ENCODE peak calls at places on chromosomes 4 and X, in four cellular contexts. N is suprapubic skin, Z is H54, J is heart left ventricle. A is an unnamed sample.
A peak's percentile ranks its signal among the peaks of the same experiment; 100 is the strongest.

GRCh38 chr4:185638548-185639301 is 103.4 kb upstream of the PDLIM3 start:
- DNase-seq in N (no peak), Z (no peak), J (peak; percentile 40), A (no peak)

GRCh38 chrX:3713937-3714434 is 537 bp upstream of the PRKX start:
- DNase-seq in N (no peak), Z (no peak), J (no peak), A (peak; percentile 57)

GRCh38 chr4:98345838-98346237 is 84.7 kb downstream of the RAP1GDS1 start:
- DNase-seq in N (no peak), Z (no peak), J (no peak), A (no peak)

GRCh38 chr4:183936047-183936446 is 30.9 kb downstream of the STOX2 start:
- DNase-seq in N (no peak), Z (no peak), J (no peak), A (no peak)

GRCh38 chr4:10312568-10312967 is 144.7 kb downstream of the ZNF518B start:
- DNase-seq in N (no peak), Z (no peak), J (no peak), A (no peak)

GRCh38 chrX:134423606-134424005 is 36.4 kb upstream of the HPRT1 start:
- DNase-seq in N (no peak), Z (no peak), J (no peak), A (no peak)

GRCh38 chr4:89784686-89785227 is 52.2 kb downstream of the SNCA start:
- DNase-seq in N (no peak), Z (no peak), J (no peak), A (no peak)

GRCh38 chr4:185730849-185731608 is 81.0 kb downstream of the SORBS2 start:
- DNase-seq in N (no peak), Z (no peak), J (no peak), A (no peak)

GRCh38 chrX:121876316-121876715 is 828.9 kb downstream of the GLUD2 start:
- DNase-seq in N (no peak), Z (no peak), J (no peak), A (no peak)

GRCh38 chrX:47229427-47229826 is 3.4 kb upstream of the USP11 start:
- DNase-seq in N (peak; percentile 59), Z (no peak), J (no peak), A (no peak)

GRCh38 chr4:187127456-187127855 is 403.8 kb upstream of the FAT1 start:
- DNase-seq in N (no peak), Z (no peak), J (no peak), A (no peak)

GRCh38 chr4:119135721-119136121 is at the start of gene MYOZ2:
- DNase-seq in N (no peak), Z (no peak), J (no peak), A (no peak)

GRCh38 chrX:10847333-10847732 is 226.9 kb upstream of the MID1 start:
- DNase-seq in N (no peak), Z (no peak), J (no peak), A (no peak)

GRCh38 chr4:139036885-139037284 is 21.3 kb downstream of the NOCT start:
- DNase-seq in N (no peak), Z (no peak), J (no peak), A (no peak)

GRCh38 chr4:175542787-175543186 is 269.3 kb downstream of the GPM6A start:
- DNase-seq in N (no peak), Z (no peak), J (no peak), A (no peak)

GRCh38 chr4:7757501-7758443 is 181.9 kb downstream of the AFAP1 start:
- DNase-seq in N (no peak), Z (no peak), J (no peak), A (no peak)

GRCh38 chrX:120732879-120733278 is 103.0 kb upstream of the C1GALT1C1 start:
- DNase-seq in N (no peak), Z (no peak), J (peak; percentile 26), A (no peak)

GRCh38 chr4:78323439-78323838 is 228.1 kb upstream of the ANXA3 start:
- DNase-seq in N (no peak), Z (no peak), J (no peak), A (no peak)

GRCh38 chr4:76897522-76898384 is at the start of gene SOWAHB:
- DNase-seq in N (peak; percentile 63), Z (no peak), J (no peak), A (peak; percentile 95)

GRCh38 chr4:30722092-30722915 is 2.1 kb downstream of the PCDH7 start:
- DNase-seq in N (no peak), Z (no peak), J (peak; percentile 26), A (no peak)

GRCh38 chr4:90030953-90031352 is 96.2 kb upstream of the CCSER1 start:
- DNase-seq in N (no peak), Z (no peak), J (no peak), A (no peak)

GRCh38 chr4:29970626-29971025 is 749.5 kb upstream of the PCDH7 start:
- DNase-seq in N (no peak), Z (peak; percentile 1), J (no peak), A (no peak)

GRCh38 chr4:6688879-6689505 is 4.7 kb upstream of the S100P start:
- DNase-seq in N (no peak), Z (peak; percentile 81), J (no peak), A (peak; percentile 58)

GRCh38 chrX:54048413-54048812 is 4.1 kb upstream of the PHF8 start:
- DNase-seq in N (no peak), Z (no peak), J (no peak), A (no peak)

GRCh38 chrX:12360991-12361598 is 222.8 kb downstream of the FRMPD4 start:
- DNase-seq in N (no peak), Z (no peak), J (no peak), A (no peak)

GRCh38 chr4:61572160-61572559 is 372.0 kb downstream of the ADGRL3 start:
- DNase-seq in N (no peak), Z (no peak), J (no peak), A (no peak)

GRCh38 chrX:129925305-129926092 is 19.5 kb downstream of the UTP14A start:
- DNase-seq in N (peak; percentile 77), Z (no peak), J (peak; percentile 58), A (peak; percentile 46)

GRCh38 chr4:101290651-101291050 is 56.7 kb downstream of the PPP3CA start:
- DNase-seq in N (no peak), Z (no peak), J (no peak), A (no peak)

GRCh38 chrX:17030580-17031285 is 84.3 kb downstream of the REPS2 start:
- DNase-seq in N (no peak), Z (no peak), J (no peak), A (no peak)

GRCh38 chrX:1932231-1932630 is 317.4 kb downstream of the ASMT start:
- DNase-seq in N (no peak), Z (no peak), J (no peak), A (no peak)

GRCh38 chrX:151393514-151393913 is 3.5 kb upstream of the VMA21 start:
- DNase-seq in N (no peak), Z (no peak), J (no peak), A (peak; percentile 55)

GRCh38 chrX:154374361-154375155 is at the start of gene FLNA:
- DNase-seq in N (no peak), Z (no peak), J (peak; percentile 70), A (peak; percentile 70)

GRCh38 chr4:156948738-156949137 is 22.9 kb downstream of the PDGFC start:
- DNase-seq in N (no peak), Z (no peak), J (no peak), A (no peak)

GRCh38 chrX:152138388-152138784 is at the start of gene MAGEA10:
- DNase-seq in N (no peak), Z (no peak), J (no peak), A (no peak)

GRCh38 chr4:11765849-11766453 is 337.3 kb upstream of the HS3ST1 start:
- DNase-seq in N (no peak), Z (no peak), J (no peak), A (peak; percentile 64)

GRCh38 chr4:13541720-13542576 is 2.4 kb downstream of the NKX3-2 start:
- DNase-seq in N (no peak), Z (no peak), J (no peak), A (peak; percentile 70)

GRCh38 chr4:106869551-106869950 is 166.6 kb downstream of the DKK2 start:
- DNase-seq in N (no peak), Z (no peak), J (no peak), A (no peak)

GRCh38 chr4:25421819-25422511 is 44.9 kb downstream of the ANAPC4 start:
- DNase-seq in N (no peak), Z (no peak), J (no peak), A (peak; percentile 70)

GRCh38 chrX:115561605-115562491 is 874 bp downstream of the PLS3 start:
- DNase-seq in N (peak; percentile 66), Z (no peak), J (peak; percentile 69), A (peak; percentile 52)

DNA sequence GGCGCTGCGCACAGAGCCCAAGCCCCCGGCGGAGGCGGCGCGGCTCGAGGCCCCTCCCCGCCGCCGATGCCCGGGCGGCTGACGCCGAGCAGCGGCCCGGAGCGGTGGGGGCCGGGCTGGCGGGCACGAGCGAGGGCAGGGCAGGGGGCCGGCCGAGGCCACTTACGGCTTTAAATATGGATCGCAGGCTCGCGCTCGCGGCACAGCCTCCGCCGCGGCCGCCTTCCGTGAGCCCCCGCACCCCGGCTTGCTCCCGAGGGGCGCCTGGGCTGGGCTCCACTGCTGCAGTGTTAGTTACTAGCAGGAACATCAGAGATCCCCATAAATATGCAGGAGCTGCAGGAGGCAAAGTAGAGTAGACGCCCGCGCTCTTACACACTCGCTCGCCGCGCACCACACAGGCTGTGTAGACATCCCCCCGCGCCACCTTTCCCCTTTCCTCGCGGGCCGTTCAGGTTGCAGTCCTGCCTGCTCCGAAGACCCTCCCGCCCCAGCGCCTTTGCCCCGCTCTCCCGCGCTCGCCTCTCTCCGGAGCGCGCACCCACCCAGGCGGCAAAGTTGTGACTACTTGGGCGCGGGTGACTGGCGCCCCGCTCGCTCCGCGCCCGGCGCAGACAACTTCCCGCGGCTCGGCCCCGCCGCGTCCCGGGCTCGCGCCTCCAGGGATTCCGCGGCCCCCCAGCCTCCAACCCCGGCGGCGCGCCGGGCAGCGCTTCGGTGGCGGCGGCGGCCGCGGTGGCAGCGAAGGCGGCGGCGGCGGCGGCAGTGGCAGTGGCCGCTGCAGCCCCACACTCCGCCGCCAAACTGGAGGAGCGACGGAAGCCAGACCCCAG is 152.0 kb upstream of the SLC4A4 start:
- DNase-seq in N (no peak), Z (no peak), J (peak; percentile 77), A (no peak)
- TF ChIP-seq POLR2A in N (no peak), Z (no peak), J (peak; percentile 59), A (peak; percentile 68)

DNA sequence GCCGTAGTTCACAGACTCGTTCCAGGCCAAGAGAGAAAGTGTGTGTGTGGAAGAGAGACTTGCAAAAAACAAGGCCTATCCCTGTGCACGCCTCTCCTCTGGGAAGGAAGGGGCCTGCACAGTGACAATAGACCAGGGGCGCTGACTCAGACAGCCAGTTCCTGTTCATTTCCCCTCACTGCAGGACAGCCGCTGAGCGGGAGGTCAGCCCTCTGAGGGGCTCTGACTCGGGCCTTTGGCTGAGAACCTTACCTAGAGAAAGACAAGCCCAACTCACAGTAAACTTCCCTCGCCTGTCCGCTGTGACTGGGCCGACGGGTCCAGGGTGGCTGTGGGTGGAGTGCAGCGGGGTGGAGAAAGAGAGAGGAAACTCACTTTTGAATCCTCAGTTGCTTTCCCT is 52.1 kb downstream of the RTL5 start:
- DNase-seq in N (no peak), Z (no peak), J (peak; percentile 57), A (no peak)
- TF ChIP-seq POLR2A in N (no peak), Z (no peak), J (no peak), A (no peak)

GRCh38 chrX:48461830-48462229 is 8.2 kb downstream of the SLC38A5 start:
- DNase-seq in N (no peak), Z (no peak), J (no peak), A (no peak)
- TF ChIP-seq POLR2A in N (no peak), Z (no peak), J (no peak), A (no peak)

DNA sequence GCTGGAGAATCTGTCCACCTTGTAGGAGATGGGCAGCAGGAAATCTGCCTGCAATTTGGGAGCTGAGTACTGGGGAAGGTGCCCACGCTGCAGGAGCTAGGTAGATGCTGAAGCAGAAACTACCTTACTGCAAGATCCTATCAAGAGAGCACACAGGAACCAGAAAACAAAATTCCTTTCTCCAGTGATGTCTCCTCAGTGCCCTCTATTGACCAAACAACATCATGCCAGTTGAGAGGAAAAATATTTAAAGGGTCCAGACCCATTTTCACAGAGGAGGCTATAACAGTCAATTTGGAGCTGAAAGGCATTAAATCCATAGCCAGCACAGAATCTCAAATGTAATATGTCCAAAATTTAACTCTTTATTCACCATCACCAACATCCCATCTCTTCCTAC is 406.8 kb downstream of the SLITRK2 start:
- DNase-seq in N (no peak), Z (no peak), J (no peak), A (no peak)
- TF ChIP-seq POLR2A in N (no peak), Z (no peak), J (no peak), A (no peak)